ENCODE peak calls at places on chromosomes 2 and 18, in four cellular contexts. N is GM12878, F is HL-60, L is K562. S is an unnamed sample.

GRCh38 chr2:105962221-105962620 is 217.5 kb downstream of the NCK2 start:
- DNase-seq in F (no peak), L (no peak), N (no peak), S (no peak)

GRCh38 chr2:153287109-153287801 is 191.3 kb downstream of the RPRM start:
- DNase-seq in N (no peak), F (no peak), L (peak; percentile 7), S (no peak)

GRCh38 chr2:216921057-216921456 is 61.2 kb upstream of the TNP1 start:
- DNase-seq in L (no peak), N (no peak), F (no peak), S (no peak)

GRCh38 chr2:71299507-71299906 is 32.1 kb upstream of the ZNF638 start:
- DNase-seq in L (peak; percentile 33), F (no peak), N (no peak), S (peak; percentile 16)

GRCh38 chr2:98263362-98263761 is 82.9 kb upstream of the CNGA3 start:
- DNase-seq in F (no peak), N (no peak), L (no peak), S (no peak)

GRCh38 chr2:16687222-16687621 is 21.6 kb upstream of the CYRIA start:
- DNase-seq in F (no peak), N (no peak), L (no peak), S (no peak)

GRCh38 chr2:181937473-181937872 is 45.9 kb downstream of the ITPRID2 start:
- DNase-seq in F (peak; percentile 73), L (no peak), N (no peak), S (no peak)

GRCh38 chr18:75350440-75350839 is 77.1 kb downstream of the SMIM21 start:
- DNase-seq in F (no peak), N (no peak), L (no peak), S (no peak)

GRCh38 chr2:69733338-69734039 is 8.4 kb upstream of the ANXA4 start:
- DNase-seq in L (no peak), F (no peak), N (no peak), S (no peak)

GRCh38 chr2:165462433-165462832 is 7.1 kb upstream of the CSRNP3 start:
- DNase-seq in N (no peak), F (no peak), L (no peak), S (no peak)
- TF ChIP-seq POLR2AphosphoS5 in N (no peak), F (no peak), L (no peak), S (no peak)

GRCh38 chr2:228838819-228839218 is 432.3 kb downstream of the PID1 start:
- DNase-seq in L (no peak), N (no peak), F (no peak), S (no peak)
- TF ChIP-seq SPI1 in L (no peak), N (no peak), F (no peak), S (no peak)

GRCh38 chr2:2950403-2950952 is 427.1 kb downstream of the EIPR1 start:
- DNase-seq in L (no peak), F (no peak), N (no peak), S (no peak)
- TF ChIP-seq POLR2AphosphoS5 in L (no peak), F (no peak), N (no peak), S (no peak)

GRCh38 chr2:140596447-140596846 is 1534.4 kb downstream of the LRP1B start:
- DNase-seq in N (peak; percentile 4), L (no peak), F (no peak), S (no peak)

GRCh38 chr2:140600116-140600515 is 1530.7 kb downstream of the LRP1B start:
- DNase-seq in F (no peak), N (no peak), L (no peak), S (no peak)

GRCh38 chr2:140597205-140597604 is 1533.6 kb downstream of the LRP1B start:
- DNase-seq in N (no peak), L (no peak), F (no peak), S (no peak)

GRCh38 chr2:140595107-140595506 is 1535.7 kb downstream of the LRP1B start:
- DNase-seq in F (no peak), L (no peak), N (no peak), S (no peak)

DNA sequence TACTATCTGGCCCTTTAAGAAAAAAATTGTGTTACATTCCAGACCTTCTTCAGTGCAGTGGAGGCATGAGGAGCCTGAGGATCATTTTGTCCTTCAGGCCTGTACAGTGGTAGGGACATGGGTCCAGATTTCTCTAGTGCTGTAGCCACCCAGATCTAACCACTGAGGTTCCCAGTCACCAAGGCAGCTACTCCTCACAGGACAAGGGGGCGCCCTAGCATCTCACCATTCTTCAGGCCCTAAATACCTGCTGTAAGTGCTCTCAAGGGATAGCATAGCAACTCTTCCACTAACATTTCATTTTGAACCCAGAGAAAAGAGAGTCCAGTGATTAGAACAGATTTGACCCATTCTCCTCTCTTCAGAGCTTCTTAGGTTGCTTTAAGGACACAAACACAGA is 1533.0 kb downstream of the LRP1B start:
- DNase-seq in F (no peak), L (no peak), N (no peak), S (no peak)
- TF ChIP-seq SPI1 in F (no peak), L (no peak), N (no peak), S (no peak)

GRCh38 chr18:5969355-5970003 is 74.2 kb upstream of the TMEM200C start:
- DNase-seq in N (no peak), F (no peak), L (no peak), S (no peak)
- TF ChIP-seq POLR2AphosphoS5 in N (no peak), F (no peak), L (no peak), S (no peak)

DNA sequence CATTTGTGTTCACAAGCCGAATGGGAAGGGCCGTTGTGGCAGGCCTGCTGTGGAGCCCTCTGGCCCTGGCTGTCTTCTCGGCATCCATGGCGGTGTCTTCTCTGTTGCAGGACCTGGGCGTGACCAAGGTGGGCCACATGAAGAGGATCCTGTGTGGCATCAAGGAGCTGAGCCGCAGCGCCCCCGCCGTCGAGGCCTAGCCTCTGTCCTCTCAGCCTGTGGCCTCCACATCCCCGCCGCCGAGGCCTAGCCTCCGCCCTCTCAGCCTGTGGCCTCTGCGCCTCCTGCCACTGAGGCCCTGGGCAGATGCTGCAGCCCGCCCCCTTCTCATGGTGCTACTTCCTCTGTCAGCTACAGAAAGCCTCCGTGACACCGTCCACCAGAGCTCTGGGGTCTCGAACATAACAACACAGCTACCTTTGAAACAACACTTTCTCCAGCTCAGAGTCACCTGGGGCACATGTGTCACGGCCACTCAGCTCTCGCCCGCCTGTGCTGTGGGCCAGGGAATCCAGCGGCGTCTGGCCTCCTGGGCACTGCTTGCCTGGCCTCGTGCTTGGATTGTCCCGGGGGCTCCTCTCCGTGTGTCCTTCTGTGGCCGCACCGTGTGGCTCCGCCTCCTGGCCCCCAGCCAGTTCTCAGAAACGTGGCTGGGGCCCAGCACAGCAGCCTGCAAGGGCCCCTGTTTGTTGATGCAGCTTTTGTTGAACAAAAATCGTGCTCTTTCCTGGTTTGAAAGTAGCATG is 97.1 kb downstream of the USP40 start:
- DNase-seq in N (no peak), F (no peak), L (peak; percentile 38), S (no peak)
- TF ChIP-seq SPI1 in N (no peak), F (no peak), L (no peak), S (no peak)